ENCODE peak calls at places on chromosomes 5 and 9, in eight cellular contexts. Z is fibroblast of mammary gland; D is stimulated activated CD8-positive, alpha-beta memory T cell treated with anti-CD3 and anti-CD28 coated beads, Interleukin-15, amount 100 ng/mL, for 1 hour; P is K562; O is AG08396; W is SK-N-SH; I is brain microvascular endothelial cell; X is anterior cingulate cortex. E is an unnamed sample.

GRCh38 chr5:31361906-31362900 is 168.7 kb downstream of the CDH6 start:
- DNase-seq in Z (peak; percentile 53), D (no peak), P (no peak), O (no peak), W (no peak), I (peak; percentile 50), X (no peak), E (no peak)

GRCh38 chr9:38432922-38433510 is 8.8 kb upstream of the IGFBPL1 start:
- DNase-seq in Z (peak; percentile 49), D (no peak), P (no peak), O (no peak), W (peak; percentile 47), I (no peak), X (no peak), E (no peak)

GRCh38 chr9:70110194-70111041 is 66.8 kb downstream of the MAMDC2 start:
- DNase-seq in Z (peak; percentile 50), D (no peak), P (no peak), O (no peak), W (no peak), I (no peak), X (no peak), E (no peak)

GRCh38 chr5:76367623-76368366 is 35.3 kb upstream of the IQGAP2 start:
- DNase-seq in Z (peak; percentile 24), D (no peak), P (peak; percentile 43), O (no peak), W (no peak), I (no peak), X (no peak), E (no peak)

GRCh38 chr9:94783928-94784327 is 57.4 kb downstream of the AOPEP start:
- DNase-seq in Z (no peak), D (no peak), P (no peak), O (no peak), W (no peak), I (no peak), X (no peak), E (no peak)

GRCh38 chr9:117458066-117458465 is 43.2 kb upstream of the ASTN2 start:
- DNase-seq in Z (no peak), D (no peak), P (no peak), O (no peak), W (no peak), I (no peak), X (no peak), E (no peak)

GRCh38 chr5:170280090-170280493 is 17.5 kb downstream of the LCP2 start:
- DNase-seq in Z (peak; percentile 29), D (no peak), P (no peak), O (no peak), W (no peak), I (no peak), X (no peak), E (no peak)

GRCh38 chr5:16483361-16483760 is 17.8 kb upstream of the ZNF622 start:
- DNase-seq in Z (no peak), D (no peak), P (no peak), O (no peak), W (no peak), I (no peak), X (no peak), E (no peak)

GRCh38 chr9:109968702-109969450 is 188.9 kb downstream of the PALM2AKAP2 start:
- DNase-seq in Z (peak; percentile 38), D (no peak), P (no peak), O (no peak), W (no peak), I (peak; percentile 40), X (no peak), E (no peak)

GRCh38 chr9:131585375-131585774 is 40.1 kb downstream of the PRRT1B start:
- DNase-seq in Z (no peak), D (no peak), P (no peak), O (no peak), W (no peak), I (no peak), X (no peak), E (no peak)

GRCh38 chr9:2819165-2819564 is 24.7 kb downstream of the PUM3 start:
- DNase-seq in Z (no peak), D (no peak), P (no peak), O (no peak), W (no peak), I (no peak), X (no peak), E (no peak)

GRCh38 chr9:100587375-100587774 is 9.5 kb downstream of the CAVIN4 start:
- DNase-seq in Z (no peak), D (no peak), P (no peak), O (no peak), W (no peak), I (peak; percentile 48), X (no peak), E (no peak)

GRCh38 chr5:110265199-110265598 is 461.3 kb downstream of the TMEM232 start:
- DNase-seq in Z (no peak), D (no peak), P (no peak), O (no peak), W (no peak), I (no peak), X (no peak), E (no peak)

GRCh38 chr5:20575515-20575914 is 587.5 kb upstream of the CDH18 start:
- DNase-seq in Z (no peak), D (no peak), P (no peak), O (no peak), W (no peak), I (no peak), X (no peak), E (no peak)

GRCh38 chr9:90631964-90632363 is 10.7 kb downstream of the DIRAS2 start:
- DNase-seq in Z (no peak), D (no peak), P (no peak), O (no peak), W (no peak), I (no peak), X (no peak), E (no peak)

GRCh38 chr5:125587631-125588030 is 835.6 kb upstream of the GRAMD2B start:
- DNase-seq in Z (no peak), D (no peak), P (no peak), O (no peak), W (no peak), I (no peak), X (no peak), E (no peak)

GRCh38 chr5:157271740-157272271 is 5.9 kb downstream of the CYFIP2 start:
- DNase-seq in Z (no peak), D (peak; percentile 69), P (no peak), O (no peak), W (no peak), I (no peak), X (no peak), E (no peak)

GRCh38 chr5:38593959-38594358 is 37.5 kb upstream of the LIFR start:
- DNase-seq in Z (no peak), D (no peak), P (no peak), O (no peak), W (no peak), I (no peak), X (no peak), E (no peak)

GRCh38 chr9:121652037-121652837 is 803 bp downstream of the DAB2IP start:
- DNase-seq in Z (no peak), D (no peak), P (no peak), O (no peak), W (peak; percentile 52), I (no peak), X (no peak), E (no peak)

GRCh38 chr5:51495672-51496071 is 112.4 kb downstream of the ISL1 start:
- DNase-seq in Z (no peak), D (no peak), P (no peak), O (no peak), W (no peak), I (no peak), X (no peak), E (peak; percentile 1)

GRCh38 chr9:130343445-130343918 is 77.9 kb downstream of the HMCN2 start:
- DNase-seq in Z (no peak), D (no peak), P (peak; percentile 73), O (peak; percentile 42), W (peak; percentile 88), I (no peak), X (no peak), E (no peak)

GRCh38 chr5:31963358-31963757 is 210.8 kb downstream of the GOLPH3 start:
- DNase-seq in Z (peak; percentile 30), D (no peak), P (no peak), O (no peak), W (no peak), I (no peak), X (no peak), E (no peak)

GRCh38 chr5:37207802-37208201 is 41.4 kb downstream of the CPLANE1 start:
- DNase-seq in Z (no peak), D (no peak), P (no peak), O (no peak), W (no peak), I (no peak), X (no peak), E (no peak)

GRCh38 chr9:15936316-15936869 is 383.6 kb downstream of the CCDC171 start:
- DNase-seq in Z (peak; percentile 97), D (no peak), P (no peak), O (no peak), W (peak; percentile 19), I (peak; percentile 47), X (no peak), E (no peak)

GRCh38 chr5:6907320-6907918 is 194.2 kb downstream of the TENT4A start:
- DNase-seq in Z (no peak), D (no peak), P (no peak), O (no peak), W (no peak), I (no peak), X (no peak), E (no peak)